ENCODE peak calls at places on chromosomes 5 and 9, in four cellular contexts. T, J, V and I are unnamed samples.

GRCh38 chr5:112113565-112113964 is 305.5 kb downstream of the EPB41L4A start:
- DNase-seq in T (no peak), J (no peak), V (no peak), I (no peak)

GRCh38 chr9:129381481-129381957 is 203.5 kb upstream of the IER5L start:
- DNase-seq in T (no peak), J (no peak), V (no peak), I (no peak)

GRCh38 chr5:172007153-172007794 is 836 bp upstream of the FBXW11 start:
- DNase-seq in T (no peak), J (peak), V (no peak), I (no peak)

GRCh38 chr5:56172225-56172624 is 60.9 kb downstream of the ANKRD55 start:
- DNase-seq in T (no peak), J (no peak), V (no peak), I (no peak)

GRCh38 chr9:113828211-113828610 is 47.9 kb upstream of the ZNF618 start:
- DNase-seq in T (no peak), J (no peak), V (no peak), I (no peak)

GRCh38 chr9:36877239-36877638 is 156.8 kb downstream of the PAX5 start:
- DNase-seq in T (no peak), J (no peak), V (no peak), I (no peak)

GRCh38 chr9:33025572-33026347 is 687 bp downstream of the DNAJA1 start:
- DNase-seq in T (no peak), J (peak), V (peak), I (peak)

GRCh38 chr9:89177401-89178161 is 1.0 kb downstream of the SHC3 start:
- DNase-seq in T (no peak), J (no peak), V (no peak), I (no peak)

GRCh38 chr9:127690735-127691134 is 16.1 kb upstream of the CFAP157 start:
- DNase-seq in T (no peak), J (no peak), V (no peak), I (no peak)

GRCh38 chr9:72476100-72476499 is 45.3 kb upstream of the TMC1 start:
- DNase-seq in T (no peak), J (no peak), V (no peak), I (no peak)

GRCh38 chr5:176413709-176414191 is 2.6 kb downstream of the CLTB start:
- DNase-seq in T (no peak), J (no peak), V (no peak), I (no peak)

GRCh38 chr5:79349047-79349446 is 113.1 kb downstream of the JMY start:
- DNase-seq in T (no peak), J (no peak), V (no peak), I (no peak)

GRCh38 chr9:137485343-137486140 is 26.4 kb upstream of the NSMF start:
- DNase-seq in T (no peak), J (no peak), V (no peak), I (no peak)

GRCh38 chr9:108534741-108535140 is 321.0 kb downstream of the ACTL7B start:
- DNase-seq in T (peak), J (no peak), V (no peak), I (no peak)

GRCh38 chr5:108884736-108885135 is 137.0 kb downstream of the FER start:
- DNase-seq in T (no peak), J (no peak), V (no peak), I (no peak)

GRCh38 chr9:14205463-14205862 is 108.5 kb downstream of the NFIB start:
- DNase-seq in T (peak), J (no peak), V (no peak), I (no peak)

GRCh38 chr5:122163151-122164069 is 34.1 kb downstream of the ZNF474 start:
- DNase-seq in T (peak), J (no peak), V (no peak), I (no peak)